ENCODE peak calls at places on chromosome 1, in five cellular contexts. One of them, this sample, is unnamed.

GRCh38 chr1:32470991-32471694 is 6.3 kb downstream of the ZBTB8B start:
- DNase-seq in CD4-positive, alpha-beta T cell: no peak
- DNase-seq in uterus: no peak
- DNase-seq in left lung: no peak
- DNase-seq in brain microvascular endothelial cell: no peak
- DNase-seq in this sample: peak

GRCh38 chr1:165895451-165895871 is 68.0 kb downstream of the UCK2 start:
- DNase-seq in CD4-positive, alpha-beta T cell: no peak
- DNase-seq in left lung: no peak
- DNase-seq in brain microvascular endothelial cell: peak
- DNase-seq in uterus: no peak
- DNase-seq in this sample: no peak

GRCh38 chr1:232837085-232837484 is 31.9 kb downstream of the MAP10 start:
- DNase-seq in left lung: no peak
- DNase-seq in uterus: no peak
- DNase-seq in brain microvascular endothelial cell: no peak
- DNase-seq in CD4-positive, alpha-beta T cell: no peak
- DNase-seq in this sample: no peak

GRCh38 chr1:110328274-110328673 is 10.9 kb upstream of the RBM15 start:
- DNase-seq in brain microvascular endothelial cell: no peak
- DNase-seq in uterus: no peak
- DNase-seq in left lung: no peak
- DNase-seq in CD4-positive, alpha-beta T cell: no peak
- DNase-seq in this sample: no peak

GRCh38 chr1:30232288-30232899 is 491.0 kb downstream of the MATN1 start:
- DNase-seq in brain microvascular endothelial cell: no peak
- DNase-seq in uterus: no peak
- DNase-seq in left lung: no peak
- DNase-seq in CD4-positive, alpha-beta T cell: no peak
- DNase-seq in this sample: peak

GRCh38 chr1:82388679-82389078 is 587.9 kb downstream of the ADGRL2 start:
- DNase-seq in uterus: no peak
- DNase-seq in left lung: no peak
- DNase-seq in brain microvascular endothelial cell: peak
- DNase-seq in CD4-positive, alpha-beta T cell: no peak
- DNase-seq in this sample: no peak

GRCh38 chr1:179550753-179551682 is 24.7 kb downstream of the NPHS2 start:
- DNase-seq in CD4-positive, alpha-beta T cell: no peak
- DNase-seq in uterus: no peak
- DNase-seq in brain microvascular endothelial cell: peak
- DNase-seq in left lung: no peak
- DNase-seq in this sample: no peak

GRCh38 chr1:65812065-65812464 is 19.4 kb downstream of the PDE4B start:
- DNase-seq in uterus: no peak
- DNase-seq in brain microvascular endothelial cell: peak
- DNase-seq in left lung: peak
- DNase-seq in CD4-positive, alpha-beta T cell: no peak
- DNase-seq in this sample: peak

GRCh38 chr1:119910617-119911016 is 14.3 kb upstream of the ADAM30 start:
- DNase-seq in brain microvascular endothelial cell: no peak
- DNase-seq in left lung: no peak
- DNase-seq in CD4-positive, alpha-beta T cell: no peak
- DNase-seq in uterus: no peak
- DNase-seq in this sample: no peak

GRCh38 chr1:16237343-16237830 is 404 bp upstream of the CPLANE2 start:
- DNase-seq in uterus: no peak
- DNase-seq in left lung: no peak
- DNase-seq in brain microvascular endothelial cell: no peak
- DNase-seq in CD4-positive, alpha-beta T cell: no peak
- DNase-seq in this sample: peak

GRCh38 chr1:211589782-211590721 is 11.1 kb upstream of the SLC30A1 start:
- DNase-seq in uterus: peak
- DNase-seq in left lung: peak
- DNase-seq in brain microvascular endothelial cell: peak
- DNase-seq in CD4-positive, alpha-beta T cell: no peak
- DNase-seq in this sample: no peak

GRCh38 chr1:220335668-220336067 is 63.4 kb upstream of the RAB3GAP2 start:
- DNase-seq in uterus: no peak
- DNase-seq in brain microvascular endothelial cell: no peak
- DNase-seq in left lung: peak
- DNase-seq in CD4-positive, alpha-beta T cell: no peak
- DNase-seq in this sample: no peak

GRCh38 chr1:162475539-162476185 is 22.0 kb upstream of the UHMK1 start:
- DNase-seq in uterus: no peak
- DNase-seq in left lung: no peak
- DNase-seq in brain microvascular endothelial cell: no peak
- DNase-seq in CD4-positive, alpha-beta T cell: no peak
- DNase-seq in this sample: no peak

GRCh38 chr1:227357229-227358078 is 39.2 kb upstream of the CDC42BPA start:
- DNase-seq in brain microvascular endothelial cell: peak
- DNase-seq in CD4-positive, alpha-beta T cell: no peak
- DNase-seq in left lung: peak
- DNase-seq in uterus: peak
- DNase-seq in this sample: no peak

GRCh38 chr1:61626820-61627219 is 98.1 kb downstream of the TM2D1 start:
- DNase-seq in CD4-positive, alpha-beta T cell: no peak
- DNase-seq in left lung: no peak
- DNase-seq in uterus: no peak
- DNase-seq in brain microvascular endothelial cell: no peak
- DNase-seq in this sample: no peak

GRCh38 chr1:174005032-174005431 is 17.1 kb downstream of the RC3H1 start:
- DNase-seq in CD4-positive, alpha-beta T cell: no peak
- DNase-seq in uterus: no peak
- DNase-seq in brain microvascular endothelial cell: no peak
- DNase-seq in left lung: no peak
- DNase-seq in this sample: peak

GRCh38 chr1:116226017-116226416 is 114.8 kb downstream of the MAB21L3 start:
- DNase-seq in uterus: no peak
- DNase-seq in CD4-positive, alpha-beta T cell: no peak
- DNase-seq in left lung: no peak
- DNase-seq in brain microvascular endothelial cell: no peak
- DNase-seq in this sample: peak

GRCh38 chr1:193040011-193040410 is 19.1 kb downstream of the UCHL5 start:
- DNase-seq in uterus: no peak
- DNase-seq in brain microvascular endothelial cell: no peak
- DNase-seq in CD4-positive, alpha-beta T cell: no peak
- DNase-seq in left lung: no peak
- DNase-seq in this sample: no peak

GRCh38 chr1:56268519-56268918 is 310.8 kb downstream of the PLPP3 start:
- DNase-seq in uterus: no peak
- DNase-seq in brain microvascular endothelial cell: no peak
- DNase-seq in CD4-positive, alpha-beta T cell: no peak
- DNase-seq in left lung: no peak
- DNase-seq in this sample: no peak

GRCh38 chr1:183374825-183375224 is 43.4 kb downstream of the NMNAT2 start:
- DNase-seq in left lung: no peak
- DNase-seq in uterus: no peak
- DNase-seq in CD4-positive, alpha-beta T cell: no peak
- DNase-seq in brain microvascular endothelial cell: no peak
- DNase-seq in this sample: no peak

GRCh38 chr1:7513081-7513480 is 258.0 kb upstream of the VAMP3 start:
- DNase-seq in uterus: no peak
- DNase-seq in brain microvascular endothelial cell: no peak
- DNase-seq in CD4-positive, alpha-beta T cell: no peak
- DNase-seq in left lung: no peak
- DNase-seq in this sample: no peak

GRCh38 chr1:241531195-241532172 is 694 bp upstream of the KMO start:
- DNase-seq in left lung: no peak
- DNase-seq in CD4-positive, alpha-beta T cell: no peak
- DNase-seq in brain microvascular endothelial cell: no peak
- DNase-seq in uterus: no peak
- DNase-seq in this sample: peak

GRCh38 chr1:241888232-241888631 is 40.2 kb downstream of the EXO1 start:
- DNase-seq in CD4-positive, alpha-beta T cell: no peak
- DNase-seq in brain microvascular endothelial cell: no peak
- DNase-seq in uterus: no peak
- DNase-seq in left lung: no peak
- DNase-seq in this sample: no peak

GRCh38 chr1:16152521-16153087 is 3.3 kb downstream of the EPHA2 start:
- DNase-seq in brain microvascular endothelial cell: no peak
- DNase-seq in uterus: no peak
- DNase-seq in left lung: no peak
- DNase-seq in CD4-positive, alpha-beta T cell: no peak
- DNase-seq in this sample: no peak

GRCh38 chr1:230067441-230067870 is 418 bp downstream of the GALNT2 start:
- DNase-seq in uterus: peak
- DNase-seq in CD4-positive, alpha-beta T cell: no peak
- DNase-seq in brain microvascular endothelial cell: no peak
- DNase-seq in left lung: no peak
- DNase-seq in this sample: no peak

GRCh38 chr1:246907472-246907871 is 24.3 kb downstream of the AHCTF1 start:
- DNase-seq in CD4-positive, alpha-beta T cell: no peak
- DNase-seq in left lung: no peak
- DNase-seq in uterus: no peak
- DNase-seq in brain microvascular endothelial cell: peak
- DNase-seq in this sample: no peak

GRCh38 chr1:162397039-162397448 is 14.9 kb downstream of the SH2D1B start:
- DNase-seq in brain microvascular endothelial cell: no peak
- DNase-seq in left lung: no peak
- DNase-seq in uterus: no peak
- DNase-seq in CD4-positive, alpha-beta T cell: no peak
- DNase-seq in this sample: no peak

GRCh38 chr1:232594018-232594502 is 35.9 kb downstream of the SIPA1L2 start:
- DNase-seq in uterus: no peak
- DNase-seq in left lung: no peak
- DNase-seq in brain microvascular endothelial cell: no peak
- DNase-seq in CD4-positive, alpha-beta T cell: no peak
- DNase-seq in this sample: no peak

GRCh38 chr1:151653397-151653796 is 41.5 kb downstream of the SNX27 start:
- DNase-seq in uterus: no peak
- DNase-seq in left lung: no peak
- DNase-seq in CD4-positive, alpha-beta T cell: no peak
- DNase-seq in brain microvascular endothelial cell: peak
- DNase-seq in this sample: no peak

GRCh38 chr1:27968692-27969091 is 8.9 kb downstream of the XKR8 start:
- DNase-seq in uterus: no peak
- DNase-seq in CD4-positive, alpha-beta T cell: no peak
- DNase-seq in brain microvascular endothelial cell: peak
- DNase-seq in left lung: no peak
- DNase-seq in this sample: no peak

GRCh38 chr1:192807221-192807967 is 1.4 kb upstream of the RGS2 start:
- DNase-seq in brain microvascular endothelial cell: no peak
- DNase-seq in CD4-positive, alpha-beta T cell: peak
- DNase-seq in uterus: no peak
- DNase-seq in left lung: no peak
- DNase-seq in this sample: peak

GRCh38 chr1:210292276-210292851 is 36.3 kb upstream of the HHAT start:
- DNase-seq in uterus: peak
- DNase-seq in left lung: peak
- DNase-seq in brain microvascular endothelial cell: no peak
- DNase-seq in CD4-positive, alpha-beta T cell: peak
- DNase-seq in this sample: peak

GRCh38 chr1:35574655-35575400 is 1.7 kb downstream of the TFAP2E start:
- DNase-seq in CD4-positive, alpha-beta T cell: no peak
- DNase-seq in left lung: no peak
- DNase-seq in uterus: no peak
- DNase-seq in brain microvascular endothelial cell: no peak
- DNase-seq in this sample: no peak

GRCh38 chr1:35573776-35574654 is 901 bp downstream of the TFAP2E start:
- DNase-seq in CD4-positive, alpha-beta T cell: no peak
- DNase-seq in uterus: no peak
- DNase-seq in left lung: no peak
- DNase-seq in brain microvascular endothelial cell: no peak
- DNase-seq in this sample: no peak

GRCh38 chr1:35571263-35571662 is 1.9 kb upstream of the TFAP2E start:
- DNase-seq in uterus: no peak
- DNase-seq in CD4-positive, alpha-beta T cell: no peak
- DNase-seq in brain microvascular endothelial cell: no peak
- DNase-seq in left lung: no peak
- DNase-seq in this sample: no peak

GRCh38 chr1:35572296-35572695 is 818 bp upstream of the TFAP2E start:
- DNase-seq in CD4-positive, alpha-beta T cell: no peak
- DNase-seq in brain microvascular endothelial cell: no peak
- DNase-seq in uterus: no peak
- DNase-seq in left lung: no peak
- DNase-seq in this sample: no peak

DNA sequence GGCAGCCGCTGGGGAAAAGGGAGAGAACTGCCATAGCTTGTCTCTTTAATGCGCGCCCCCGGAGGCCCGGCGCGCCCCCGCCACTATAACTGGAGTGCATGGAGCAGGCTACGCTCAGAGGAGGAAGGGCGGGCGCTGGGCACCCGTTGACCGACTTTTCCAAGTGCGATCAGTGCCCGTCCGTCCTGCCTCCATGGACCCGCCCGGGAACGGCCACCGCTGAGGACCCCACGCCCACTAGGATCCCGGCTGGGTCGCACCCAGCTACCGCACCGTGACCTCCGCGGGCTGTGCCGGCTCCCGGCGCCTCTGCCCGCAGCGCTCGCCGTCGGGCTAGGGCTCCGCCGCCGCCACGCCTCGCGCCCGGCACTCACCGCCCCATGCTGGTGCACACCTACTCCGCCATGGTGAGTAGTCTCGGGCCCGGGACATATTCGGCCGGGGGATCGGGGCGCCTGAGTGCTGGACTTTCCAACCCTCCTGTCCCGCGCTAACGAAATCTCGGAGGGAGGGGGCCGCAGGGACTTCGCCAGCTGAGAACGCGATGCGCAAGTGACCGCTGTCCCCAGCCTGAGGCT is at the start of gene TFAP2E:
- DNase-seq in brain microvascular endothelial cell: no peak
- DNase-seq in left lung: peak
- DNase-seq in uterus: no peak
- DNase-seq in CD4-positive, alpha-beta T cell: no peak
- DNase-seq in this sample: no peak
- TF ChIP-seq CTCF in brain microvascular endothelial cell: no peak
- TF ChIP-seq CTCF in left lung: no peak
- TF ChIP-seq CTCF in uterus: no peak
- TF ChIP-seq CTCF in CD4-positive, alpha-beta T cell: no peak
- TF ChIP-seq CTCF in this sample: no peak

GRCh38 chr1:77687519-77687906 is 5.1 kb upstream of the ZZZ3 start:
- DNase-seq in uterus: no peak
- DNase-seq in left lung: no peak
- DNase-seq in CD4-positive, alpha-beta T cell: no peak
- DNase-seq in brain microvascular endothelial cell: peak
- DNase-seq in this sample: no peak
- TF ChIP-seq CTCF in uterus: peak
- TF ChIP-seq CTCF in left lung: no peak
- TF ChIP-seq CTCF in CD4-positive, alpha-beta T cell: no peak
- TF ChIP-seq CTCF in brain microvascular endothelial cell: peak
- TF ChIP-seq CTCF in this sample: peak

DNA sequence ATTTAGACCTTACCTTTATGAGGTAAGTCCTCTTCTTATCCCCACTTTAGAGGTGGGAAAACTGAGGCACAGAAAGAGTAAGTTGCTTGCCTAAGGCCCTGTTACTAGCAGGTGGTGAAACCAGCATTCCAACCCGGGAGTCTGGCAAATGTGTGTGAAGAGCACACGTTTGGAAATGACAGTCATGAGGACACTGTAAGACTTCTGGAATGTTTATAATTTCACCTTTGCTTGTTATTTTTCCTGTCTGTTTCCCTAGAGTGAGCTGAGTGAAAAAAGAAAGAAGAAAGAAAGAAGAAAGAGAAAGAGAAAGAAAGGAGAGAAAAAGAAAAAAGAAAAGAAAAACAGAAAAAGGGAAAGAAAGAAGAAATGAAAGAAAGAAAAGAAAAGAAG is 21.2 kb upstream of the LGALS8 start:
- DNase-seq in left lung: no peak
- DNase-seq in uterus: no peak
- DNase-seq in brain microvascular endothelial cell: peak
- DNase-seq in CD4-positive, alpha-beta T cell: no peak
- DNase-seq in this sample: no peak
- TF ChIP-seq CTCF in left lung: no peak
- TF ChIP-seq CTCF in uterus: no peak
- TF ChIP-seq CTCF in brain microvascular endothelial cell: no peak
- TF ChIP-seq CTCF in CD4-positive, alpha-beta T cell: no peak
- TF ChIP-seq CTCF in this sample: no peak

GRCh38 chr1:156225677-156226014 is 12.8 kb downstream of the PMF1 start:
- DNase-seq in CD4-positive, alpha-beta T cell: no peak
- DNase-seq in brain microvascular endothelial cell: no peak
- DNase-seq in left lung: no peak
- DNase-seq in uterus: no peak
- DNase-seq in this sample: no peak
- TF ChIP-seq CTCF in CD4-positive, alpha-beta T cell: peak
- TF ChIP-seq CTCF in brain microvascular endothelial cell: no peak
- TF ChIP-seq CTCF in left lung: peak
- TF ChIP-seq CTCF in uterus: no peak
- TF ChIP-seq CTCF in this sample: no peak

This sample was measured in GM20000.